ENCODE peak calls at places on chromosomes 4 and X, in six cellular contexts. One of them, this sample, is unnamed. For H3K9me3, the result is how much of the 10 kb centered on the place peaks cover.

GRCh38 chr4:57122959-57123358 is 12.8 kb upstream of the IGFBP7 start:
- DNase-seq in stomach: no peak
- DNase-seq in transverse colon: no peak
- DNase-seq in K562: no peak
- DNase-seq in GM12878: no peak
- DNase-seq in H1: no peak
- DNase-seq in this sample: no peak

GRCh38 chr4:143260750-143261149 is 75.9 kb upstream of the GAB1 start:
- DNase-seq in stomach: no peak
- DNase-seq in transverse colon: no peak
- DNase-seq in K562: no peak
- DNase-seq in GM12878: no peak
- DNase-seq in H1: no peak
- DNase-seq in this sample: no peak

GRCh38 chr4:6917445-6918241 is 8.0 kb downstream of the TBC1D14 start:
- DNase-seq in stomach: peak
- DNase-seq in transverse colon: peak
- DNase-seq in K562: peak
- DNase-seq in GM12878: no peak
- DNase-seq in H1: no peak
- DNase-seq in this sample: peak

GRCh38 chr4:72933029-72933428 is 136.5 kb downstream of the COX18 start:
- DNase-seq in stomach: no peak
- DNase-seq in transverse colon: no peak
- DNase-seq in K562: no peak
- DNase-seq in GM12878: no peak
- DNase-seq in H1: no peak
- DNase-seq in this sample: no peak

GRCh38 chr4:71231073-71231752 is 107.6 kb upstream of the SLC4A4 start:
- DNase-seq in stomach: peak
- DNase-seq in transverse colon: peak
- DNase-seq in K562: no peak
- DNase-seq in GM12878: no peak
- DNase-seq in H1: no peak
- DNase-seq in this sample: peak

GRCh38 chr4:72377491-72378194 is 191.4 kb downstream of the ADAMTS3 start:
- DNase-seq in stomach: no peak
- DNase-seq in transverse colon: no peak
- DNase-seq in K562: no peak
- DNase-seq in GM12878: no peak
- DNase-seq in H1: no peak
- DNase-seq in this sample: no peak

GRCh38 chr4:88981571-88981970 is 75.4 kb downstream of the FAM13A start:
- DNase-seq in stomach: no peak
- DNase-seq in transverse colon: no peak
- DNase-seq in K562: no peak
- DNase-seq in GM12878: no peak
- DNase-seq in H1: no peak
- DNase-seq in this sample: no peak

GRCh38 chr4:158067646-158068045 is 105.2 kb downstream of the GASK1B start:
- DNase-seq in stomach: no peak
- DNase-seq in transverse colon: no peak
- DNase-seq in K562: no peak
- DNase-seq in GM12878: no peak
- DNase-seq in H1: no peak
- DNase-seq in this sample: no peak

GRCh38 chr4:104494822-104495559 is at the start of gene CXXC4:
- DNase-seq in stomach: peak
- DNase-seq in transverse colon: peak
- DNase-seq in K562: peak
- DNase-seq in GM12878: no peak
- DNase-seq in H1: peak
- DNase-seq in this sample: peak

GRCh38 chrX:8726031-8726652 is 5.8 kb downstream of the ANOS1 start:
- DNase-seq in stomach: no peak
- DNase-seq in transverse colon: no peak
- DNase-seq in K562: no peak
- DNase-seq in GM12878: no peak
- DNase-seq in H1: no peak
- DNase-seq in this sample: no peak

GRCh38 chr4:103129174-103129573 is 29.5 kb upstream of the BDH2 start:
- DNase-seq in stomach: no peak
- DNase-seq in transverse colon: no peak
- DNase-seq in K562: no peak
- DNase-seq in GM12878: no peak
- DNase-seq in H1: no peak
- DNase-seq in this sample: no peak

GRCh38 chrX:97168646-97169045 is 284.9 kb downstream of the RPA4 start:
- DNase-seq in stomach: no peak
- DNase-seq in transverse colon: no peak
- DNase-seq in K562: no peak
- DNase-seq in GM12878: no peak
- DNase-seq in H1: no peak
- DNase-seq in this sample: no peak

GRCh38 chr4:169238445-169238844 is 32.3 kb downstream of the SH3RF1 start:
- DNase-seq in stomach: no peak
- DNase-seq in transverse colon: no peak
- DNase-seq in K562: no peak
- DNase-seq in GM12878: no peak
- DNase-seq in H1: no peak
- DNase-seq in this sample: no peak

GRCh38 chrX:30957753-30958152 is 68.7 kb upstream of the TAB3 start:
- DNase-seq in stomach: no peak
- DNase-seq in transverse colon: no peak
- DNase-seq in K562: peak
- DNase-seq in GM12878: no peak
- DNase-seq in H1: no peak
- DNase-seq in this sample: peak

GRCh38 chrX:132622130-132622529 is 133.3 kb upstream of the MBNL3 start:
- DNase-seq in stomach: no peak
- DNase-seq in transverse colon: no peak
- DNase-seq in K562: peak
- DNase-seq in GM12878: no peak
- DNase-seq in H1: no peak
- DNase-seq in this sample: no peak

GRCh38 chrX:15366507-15367352 is 17.5 kb downstream of the VEGFD start:
- DNase-seq in stomach: no peak
- DNase-seq in transverse colon: no peak
- DNase-seq in K562: no peak
- DNase-seq in GM12878: no peak
- DNase-seq in H1: no peak
- DNase-seq in this sample: no peak

GRCh38 chr4:87391783-87392054 is 731 bp upstream of the HSD17B11 start:
- DNase-seq in stomach: no peak
- DNase-seq in transverse colon: no peak
- DNase-seq in K562: no peak
- DNase-seq in GM12878: no peak
- DNase-seq in H1: no peak
- DNase-seq in this sample: no peak
- H3K27ac ChIP-seq in stomach: peak
- H3K27ac ChIP-seq in transverse colon: peak
- H3K27ac ChIP-seq in K562: peak
- H3K27ac ChIP-seq in GM12878: no peak
- H3K27ac ChIP-seq in H1: no peak
- H3K27ac ChIP-seq in this sample: peak

GRCh38 chr4:121220698-121221097 is 56.6 kb upstream of the TNIP3 start:
- DNase-seq in stomach: no peak
- DNase-seq in transverse colon: no peak
- DNase-seq in K562: no peak
- DNase-seq in GM12878: no peak
- DNase-seq in H1: no peak
- DNase-seq in this sample: no peak
- TF ChIP-seq POLR2AphosphoS5 in stomach: no peak
- TF ChIP-seq POLR2AphosphoS5 in transverse colon: no peak
- TF ChIP-seq POLR2AphosphoS5 in K562: no peak
- TF ChIP-seq POLR2AphosphoS5 in GM12878: no peak
- TF ChIP-seq POLR2AphosphoS5 in H1: no peak
- TF ChIP-seq POLR2AphosphoS5 in this sample: no peak

DNA sequence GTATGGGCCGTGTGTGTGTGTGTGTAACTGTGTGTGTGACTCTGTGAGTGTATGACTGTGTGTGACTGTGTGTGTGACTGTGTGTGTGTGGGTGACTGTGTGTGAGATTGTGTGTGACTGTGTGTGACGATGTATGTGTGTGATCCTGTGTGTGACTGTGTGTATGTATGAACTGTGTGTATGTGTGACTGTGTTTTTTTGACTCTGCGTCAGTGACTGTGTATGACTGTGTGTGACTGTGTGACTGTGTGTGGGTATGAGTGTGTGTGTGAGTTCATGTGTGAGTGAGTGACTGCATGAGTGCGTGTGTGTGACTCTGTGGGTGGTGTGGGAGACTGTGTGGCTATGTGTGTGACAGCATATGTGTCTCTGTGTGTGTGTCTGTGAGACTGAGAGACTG is 81.8 kb downstream of the ZNF718 start:
- DNase-seq in stomach: no peak
- DNase-seq in transverse colon: no peak
- DNase-seq in K562: no peak
- DNase-seq in GM12878: no peak
- DNase-seq in H1: no peak
- DNase-seq in this sample: no peak
- H3K9me3 ChIP-seq in stomach: half or more
- H3K9me3 ChIP-seq in transverse colon: under half
- H3K9me3 ChIP-seq in K562: under half
- H3K9me3 ChIP-seq in GM12878: under half
- H3K9me3 ChIP-seq in H1: under half
- H3K9me3 ChIP-seq in this sample: under half

GRCh38 chr4:128323401-128323800 is 35.8 kb upstream of the PGRMC2 start:
- DNase-seq in stomach: no peak
- DNase-seq in transverse colon: no peak
- DNase-seq in K562: no peak
- DNase-seq in GM12878: no peak
- DNase-seq in H1: no peak
- DNase-seq in this sample: no peak
- H3K27ac ChIP-seq in stomach: no peak
- H3K27ac ChIP-seq in transverse colon: no peak
- H3K27ac ChIP-seq in K562: no peak
- H3K27ac ChIP-seq in GM12878: no peak
- H3K27ac ChIP-seq in H1: no peak
- H3K27ac ChIP-seq in this sample: no peak

DNA sequence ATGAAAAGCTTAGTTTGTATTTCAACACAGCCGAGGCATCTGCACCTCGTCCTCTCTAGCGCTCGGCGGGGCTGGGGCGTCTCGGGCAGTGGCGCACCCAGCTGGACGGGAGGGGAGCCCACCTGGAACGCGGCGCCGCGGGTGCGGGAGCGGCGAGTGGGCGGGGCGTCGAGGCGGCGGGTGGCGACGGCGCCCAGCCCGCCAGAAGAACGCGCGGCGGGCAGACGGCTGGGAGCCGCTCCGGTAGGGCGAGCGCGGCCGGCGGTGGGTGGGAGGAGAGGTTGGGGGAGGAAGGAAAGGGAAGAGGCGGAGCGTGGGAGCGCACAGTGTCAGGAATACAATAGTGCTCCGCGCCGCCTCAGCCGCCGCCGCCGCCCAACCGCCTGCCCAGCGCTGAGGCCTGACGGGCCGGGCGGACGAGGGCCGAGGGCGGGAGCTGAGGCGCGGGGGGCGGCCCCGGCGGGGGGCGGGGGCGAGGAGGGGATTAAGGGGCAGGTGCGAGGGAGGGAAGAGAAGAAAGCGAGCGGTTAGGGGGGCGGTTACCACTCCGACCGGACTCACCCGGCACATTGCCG is at the start of gene JADE3:
- DNase-seq in stomach: peak
- DNase-seq in transverse colon: peak
- DNase-seq in K562: peak
- DNase-seq in GM12878: no peak
- DNase-seq in H1: peak
- DNase-seq in this sample: peak
- TF ChIP-seq POLR2AphosphoS5 in stomach: no peak
- TF ChIP-seq POLR2AphosphoS5 in transverse colon: no peak
- TF ChIP-seq POLR2AphosphoS5 in K562: no peak
- TF ChIP-seq POLR2AphosphoS5 in GM12878: no peak
- TF ChIP-seq POLR2AphosphoS5 in H1: no peak
- TF ChIP-seq POLR2AphosphoS5 in this sample: no peak

GRCh38 chr4:124940387-124940786 is 227.9 kb upstream of the ANKRD50 start:
- DNase-seq in stomach: no peak
- DNase-seq in transverse colon: no peak
- DNase-seq in K562: no peak
- DNase-seq in GM12878: no peak
- DNase-seq in H1: no peak
- DNase-seq in this sample: no peak
- H3K9me3 ChIP-seq in stomach: under half
- H3K9me3 ChIP-seq in transverse colon: under half
- H3K9me3 ChIP-seq in K562: under half
- H3K9me3 ChIP-seq in GM12878: under half
- H3K9me3 ChIP-seq in H1: under half
- H3K9me3 ChIP-seq in this sample: under half

DNA sequence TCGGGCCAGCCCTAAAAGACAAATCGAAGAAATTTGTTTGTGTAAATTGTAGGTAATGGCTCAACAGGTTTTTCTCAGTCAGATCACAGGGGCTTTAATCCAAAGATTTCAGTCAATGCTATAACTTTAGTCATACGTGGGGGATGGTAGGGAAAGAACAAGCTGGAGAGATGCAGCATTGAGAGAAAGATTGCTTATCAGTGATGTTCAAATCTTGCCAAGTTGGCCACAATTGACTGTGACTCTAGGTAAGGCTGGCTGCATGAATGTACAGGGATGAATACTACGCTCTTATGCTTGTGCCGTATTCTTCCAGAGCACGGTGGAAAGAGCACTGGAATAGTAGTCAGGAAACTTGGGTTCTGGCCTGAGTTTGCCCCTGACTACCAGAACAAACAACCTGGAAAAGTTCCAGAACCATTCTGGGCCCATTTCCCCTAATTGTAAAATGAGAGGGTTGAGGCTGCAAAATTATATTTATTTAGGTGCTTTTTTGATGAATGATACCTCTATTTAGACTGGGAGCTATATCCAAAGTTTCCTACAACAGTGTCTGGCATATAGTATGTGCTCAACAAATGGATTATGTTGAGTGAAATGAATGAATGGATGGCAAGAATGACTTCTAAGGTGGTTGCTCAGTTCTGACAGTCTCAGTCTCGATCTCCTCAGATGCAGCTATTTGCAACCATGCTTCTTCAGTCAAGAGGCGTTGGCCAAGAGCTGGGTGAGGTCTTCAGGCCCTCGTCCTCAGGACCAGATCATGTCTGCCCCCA is 44.4 kb downstream of the TSC22D3 start:
- DNase-seq in stomach: no peak
- DNase-seq in transverse colon: no peak
- DNase-seq in K562: no peak
- DNase-seq in GM12878: no peak
- DNase-seq in H1: no peak
- DNase-seq in this sample: no peak
- H3K27ac ChIP-seq in stomach: peak
- H3K27ac ChIP-seq in transverse colon: peak
- H3K27ac ChIP-seq in K562: no peak
- H3K27ac ChIP-seq in GM12878: no peak
- H3K27ac ChIP-seq in H1: no peak
- H3K27ac ChIP-seq in this sample: peak